ENCODE peak calls at places on chromosomes 4 and X, in four cellular contexts. One of them, this sample, is unnamed.

GRCh38 chrX:101759000-101759399 is 99.3 kb upstream of the ARMCX2 start:
- DNase-seq in lung microvascular endothelial cell: peak
- DNase-seq in stimulated activated CD4-positive, alpha-beta T cell treated with anti-CD3 and anti-CD28 coated beads, Interleukin-15, amount 100 ng/mL, for 1 hour: no peak
- DNase-seq in fibroblast of pulmonary artery: peak
- DNase-seq in this sample: no peak

GRCh38 chrX:66200855-66201795 is 37.1 kb downstream of the HEPH start:
- DNase-seq in lung microvascular endothelial cell: peak
- DNase-seq in stimulated activated CD4-positive, alpha-beta T cell treated with anti-CD3 and anti-CD28 coated beads, Interleukin-15, amount 100 ng/mL, for 1 hour: no peak
- DNase-seq in fibroblast of pulmonary artery: peak
- DNase-seq in this sample: no peak

GRCh38 chr4:105274090-105274489 is 127.4 kb downstream of the TET2 start:
- DNase-seq in lung microvascular endothelial cell: no peak
- DNase-seq in fibroblast of pulmonary artery: no peak
- DNase-seq in stimulated activated CD4-positive, alpha-beta T cell treated with anti-CD3 and anti-CD28 coated beads, Interleukin-15, amount 100 ng/mL, for 1 hour: no peak
- DNase-seq in this sample: no peak

GRCh38 chr4:13516315-13516860 is 27.9 kb downstream of the NKX3-2 start:
- DNase-seq in lung microvascular endothelial cell: no peak
- DNase-seq in fibroblast of pulmonary artery: no peak
- DNase-seq in stimulated activated CD4-positive, alpha-beta T cell treated with anti-CD3 and anti-CD28 coated beads, Interleukin-15, amount 100 ng/mL, for 1 hour: no peak
- DNase-seq in this sample: no peak

GRCh38 chrX:41664307-41665299 is 24.2 kb upstream of the GPR34 start:
- DNase-seq in lung microvascular endothelial cell: no peak
- DNase-seq in fibroblast of pulmonary artery: peak
- DNase-seq in stimulated activated CD4-positive, alpha-beta T cell treated with anti-CD3 and anti-CD28 coated beads, Interleukin-15, amount 100 ng/mL, for 1 hour: no peak
- DNase-seq in this sample: no peak

GRCh38 chr4:145887241-145887964 is 51.2 kb downstream of the ZNF827 start:
- DNase-seq in fibroblast of pulmonary artery: peak
- DNase-seq in stimulated activated CD4-positive, alpha-beta T cell treated with anti-CD3 and anti-CD28 coated beads, Interleukin-15, amount 100 ng/mL, for 1 hour: no peak
- DNase-seq in lung microvascular endothelial cell: peak
- DNase-seq in this sample: no peak

GRCh38 chr4:126916626-126917140 is 716.1 kb upstream of the INTU start:
- DNase-seq in lung microvascular endothelial cell: peak
- DNase-seq in stimulated activated CD4-positive, alpha-beta T cell treated with anti-CD3 and anti-CD28 coated beads, Interleukin-15, amount 100 ng/mL, for 1 hour: no peak
- DNase-seq in fibroblast of pulmonary artery: peak
- DNase-seq in this sample: no peak

GRCh38 chr4:74395633-74396032 is 30.7 kb downstream of the EREG start:
- DNase-seq in fibroblast of pulmonary artery: peak
- DNase-seq in lung microvascular endothelial cell: peak
- DNase-seq in stimulated activated CD4-positive, alpha-beta T cell treated with anti-CD3 and anti-CD28 coated beads, Interleukin-15, amount 100 ng/mL, for 1 hour: no peak
- DNase-seq in this sample: no peak

GRCh38 chr4:87299898-87300297 is 22.8 kb downstream of the HSD17B13 start:
- DNase-seq in lung microvascular endothelial cell: peak
- DNase-seq in fibroblast of pulmonary artery: no peak
- DNase-seq in stimulated activated CD4-positive, alpha-beta T cell treated with anti-CD3 and anti-CD28 coated beads, Interleukin-15, amount 100 ng/mL, for 1 hour: no peak
- DNase-seq in this sample: no peak

GRCh38 chr4:98686847-98687246 is 28.4 kb upstream of the TSPAN5 start:
- DNase-seq in stimulated activated CD4-positive, alpha-beta T cell treated with anti-CD3 and anti-CD28 coated beads, Interleukin-15, amount 100 ng/mL, for 1 hour: no peak
- DNase-seq in lung microvascular endothelial cell: no peak
- DNase-seq in fibroblast of pulmonary artery: no peak
- DNase-seq in this sample: no peak

GRCh38 chr4:93313207-93313606 is 515.3 kb upstream of the ATOH1 start:
- DNase-seq in fibroblast of pulmonary artery: peak
- DNase-seq in stimulated activated CD4-positive, alpha-beta T cell treated with anti-CD3 and anti-CD28 coated beads, Interleukin-15, amount 100 ng/mL, for 1 hour: no peak
- DNase-seq in lung microvascular endothelial cell: no peak
- DNase-seq in this sample: no peak

GRCh38 chr4:89929425-89930272 is 35.0 kb downstream of the MMRN1 start:
- DNase-seq in stimulated activated CD4-positive, alpha-beta T cell treated with anti-CD3 and anti-CD28 coated beads, Interleukin-15, amount 100 ng/mL, for 1 hour: no peak
- DNase-seq in lung microvascular endothelial cell: peak
- DNase-seq in fibroblast of pulmonary artery: peak
- DNase-seq in this sample: no peak

GRCh38 chr4:32161382-32161781 is 1441.2 kb downstream of the PCDH7 start:
- DNase-seq in lung microvascular endothelial cell: no peak
- DNase-seq in fibroblast of pulmonary artery: peak
- DNase-seq in stimulated activated CD4-positive, alpha-beta T cell treated with anti-CD3 and anti-CD28 coated beads, Interleukin-15, amount 100 ng/mL, for 1 hour: no peak
- DNase-seq in this sample: no peak

GRCh38 chrX:119870626-119871131 is 854 bp downstream of the RNF113A start:
- DNase-seq in fibroblast of pulmonary artery: no peak
- DNase-seq in stimulated activated CD4-positive, alpha-beta T cell treated with anti-CD3 and anti-CD28 coated beads, Interleukin-15, amount 100 ng/mL, for 1 hour: no peak
- DNase-seq in lung microvascular endothelial cell: peak
- DNase-seq in this sample: no peak

GRCh38 chr4:57426779-57427395 is 316.7 kb upstream of the IGFBP7 start:
- DNase-seq in lung microvascular endothelial cell: peak
- DNase-seq in fibroblast of pulmonary artery: peak
- DNase-seq in stimulated activated CD4-positive, alpha-beta T cell treated with anti-CD3 and anti-CD28 coated beads, Interleukin-15, amount 100 ng/mL, for 1 hour: no peak
- DNase-seq in this sample: no peak